ENCODE peak calls at places on chromosomes 11 and 22, in ten cellular contexts. One of them, this sample, is unnamed.
A peak's percentile ranks its signal among the peaks of the same experiment; 100 is the strongest.

GRCh38 chr11:120208012-120208441 is 2.8 kb upstream of the OAF start:
- DNase-seq in hepatocyte: no peak
- DNase-seq in dorsolateral prefrontal cortex: no peak
- DNase-seq in left lung: no peak
- DNase-seq in esophagus muscularis mucosa: no peak
- DNase-seq in esophagus squamous epithelium: no peak
- DNase-seq in pancreas: no peak
- DNase-seq in IMR-90: no peak
- DNase-seq in transverse colon: no peak
- DNase-seq in heart right ventricle: no peak
- DNase-seq in this sample: no peak

GRCh38 chr22:24803064-24803542 is 2.9 kb upstream of the SGSM1 start:
- DNase-seq in transverse colon: peak; percentile 71
- DNase-seq in dorsolateral prefrontal cortex: peak; percentile 54
- DNase-seq in esophagus squamous epithelium: no peak
- DNase-seq in pancreas: peak; percentile 85
- DNase-seq in esophagus muscularis mucosa: no peak
- DNase-seq in left lung: peak; percentile 37
- DNase-seq in hepatocyte: peak; percentile 72
- DNase-seq in heart right ventricle: peak; percentile 63
- DNase-seq in IMR-90: peak; percentile 12
- DNase-seq in this sample: no peak

GRCh38 chr11:110587972-110588371 is 124.3 kb downstream of the ARHGAP20 start:
- DNase-seq in hepatocyte: no peak
- DNase-seq in transverse colon: no peak
- DNase-seq in left lung: no peak
- DNase-seq in pancreas: no peak
- DNase-seq in esophagus squamous epithelium: no peak
- DNase-seq in heart right ventricle: no peak
- DNase-seq in IMR-90: peak; percentile 31
- DNase-seq in esophagus muscularis mucosa: no peak
- DNase-seq in dorsolateral prefrontal cortex: no peak
- DNase-seq in this sample: no peak

GRCh38 chr11:12995211-12995610 is 13.9 kb upstream of the RASSF10 start:
- DNase-seq in hepatocyte: no peak
- DNase-seq in esophagus squamous epithelium: no peak
- DNase-seq in left lung: no peak
- DNase-seq in pancreas: no peak
- DNase-seq in transverse colon: no peak
- DNase-seq in heart right ventricle: peak; percentile 13
- DNase-seq in dorsolateral prefrontal cortex: no peak
- DNase-seq in esophagus muscularis mucosa: no peak
- DNase-seq in IMR-90: no peak
- DNase-seq in this sample: no peak

GRCh38 chr11:106391771-106392412 is 314.4 kb downstream of the AASDHPPT start:
- DNase-seq in heart right ventricle: no peak
- DNase-seq in pancreas: no peak
- DNase-seq in left lung: no peak
- DNase-seq in hepatocyte: no peak
- DNase-seq in esophagus muscularis mucosa: no peak
- DNase-seq in dorsolateral prefrontal cortex: no peak
- DNase-seq in transverse colon: no peak
- DNase-seq in IMR-90: peak; percentile 68
- DNase-seq in esophagus squamous epithelium: no peak
- DNase-seq in this sample: no peak

GRCh38 chr11:126431401-126432064 is 76.0 kb downstream of the ST3GAL4 start:
- DNase-seq in hepatocyte: peak; percentile 51
- DNase-seq in left lung: no peak
- DNase-seq in IMR-90: peak; percentile 72
- DNase-seq in heart right ventricle: peak; percentile 57
- DNase-seq in pancreas: no peak
- DNase-seq in esophagus muscularis mucosa: peak; percentile 94
- DNase-seq in esophagus squamous epithelium: no peak
- DNase-seq in dorsolateral prefrontal cortex: no peak
- DNase-seq in transverse colon: peak; percentile 76
- DNase-seq in this sample: no peak

GRCh38 chr11:69337211-69337721 is 43.3 kb downstream of the MYEOV start:
- DNase-seq in pancreas: no peak
- DNase-seq in dorsolateral prefrontal cortex: no peak
- DNase-seq in esophagus muscularis mucosa: no peak
- DNase-seq in left lung: no peak
- DNase-seq in transverse colon: peak; percentile 70
- DNase-seq in hepatocyte: peak; percentile 58
- DNase-seq in heart right ventricle: no peak
- DNase-seq in IMR-90: peak; percentile 93
- DNase-seq in esophagus squamous epithelium: no peak
- DNase-seq in this sample: peak; percentile 58

GRCh38 chr11:131773626-131774025 is 403.2 kb downstream of the NTM start:
- DNase-seq in dorsolateral prefrontal cortex: no peak
- DNase-seq in pancreas: no peak
- DNase-seq in left lung: no peak
- DNase-seq in esophagus muscularis mucosa: no peak
- DNase-seq in hepatocyte: no peak
- DNase-seq in transverse colon: no peak
- DNase-seq in esophagus squamous epithelium: no peak
- DNase-seq in heart right ventricle: no peak
- DNase-seq in IMR-90: peak; percentile 20
- DNase-seq in this sample: no peak

GRCh38 chr11:106101797-106102196 is 24.3 kb downstream of the AASDHPPT start:
- DNase-seq in hepatocyte: no peak
- DNase-seq in left lung: no peak
- DNase-seq in IMR-90: peak; percentile 86
- DNase-seq in dorsolateral prefrontal cortex: no peak
- DNase-seq in esophagus muscularis mucosa: no peak
- DNase-seq in heart right ventricle: no peak
- DNase-seq in esophagus squamous epithelium: no peak
- DNase-seq in pancreas: no peak
- DNase-seq in transverse colon: no peak
- DNase-seq in this sample: no peak

GRCh38 chr11:78419327-78419726 is 1.7 kb upstream of the GAB2 start:
- DNase-seq in esophagus muscularis mucosa: no peak
- DNase-seq in pancreas: no peak
- DNase-seq in hepatocyte: peak; percentile 68
- DNase-seq in IMR-90: peak; percentile 99
- DNase-seq in esophagus squamous epithelium: no peak
- DNase-seq in heart right ventricle: peak; percentile 44
- DNase-seq in left lung: peak; percentile 60
- DNase-seq in transverse colon: peak; percentile 48
- DNase-seq in dorsolateral prefrontal cortex: peak; percentile 27
- DNase-seq in this sample: no peak

GRCh38 chr11:78417175-78417887 is at the start of gene GAB2:
- DNase-seq in esophagus muscularis mucosa: no peak
- DNase-seq in IMR-90: no peak
- DNase-seq in left lung: peak; percentile 53
- DNase-seq in transverse colon: peak; percentile 66
- DNase-seq in dorsolateral prefrontal cortex: no peak
- DNase-seq in esophagus squamous epithelium: no peak
- DNase-seq in hepatocyte: peak; percentile 57
- DNase-seq in heart right ventricle: no peak
- DNase-seq in pancreas: peak; percentile 77
- DNase-seq in this sample: no peak

GRCh38 chr11:78418584-78419211 is 1.1 kb upstream of the GAB2 start:
- DNase-seq in IMR-90: peak; percentile 27
- DNase-seq in dorsolateral prefrontal cortex: no peak
- DNase-seq in transverse colon: no peak
- DNase-seq in esophagus squamous epithelium: no peak
- DNase-seq in pancreas: no peak
- DNase-seq in heart right ventricle: no peak
- DNase-seq in left lung: no peak
- DNase-seq in hepatocyte: no peak
- DNase-seq in esophagus muscularis mucosa: no peak
- DNase-seq in this sample: no peak

GRCh38 chr11:78416285-78417174 is 1.1 kb downstream of the GAB2 start:
- DNase-seq in transverse colon: peak; percentile 86
- DNase-seq in dorsolateral prefrontal cortex: peak; percentile 87
- DNase-seq in pancreas: peak; percentile 88
- DNase-seq in heart right ventricle: peak; percentile 88
- DNase-seq in hepatocyte: peak; percentile 90
- DNase-seq in IMR-90: peak; percentile 87
- DNase-seq in left lung: peak; percentile 91
- DNase-seq in esophagus muscularis mucosa: peak; percentile 97
- DNase-seq in esophagus squamous epithelium: peak; percentile 23
- DNase-seq in this sample: peak; percentile 85

GRCh38 chr11:78417888-78418583 is 416 bp upstream of the GAB2 start:
- DNase-seq in hepatocyte: peak; percentile 94
- DNase-seq in esophagus squamous epithelium: peak; percentile 19
- DNase-seq in transverse colon: peak; percentile 87
- DNase-seq in dorsolateral prefrontal cortex: peak; percentile 83
- DNase-seq in left lung: peak; percentile 85
- DNase-seq in heart right ventricle: peak; percentile 83
- DNase-seq in IMR-90: peak; percentile 69
- DNase-seq in esophagus muscularis mucosa: no peak
- DNase-seq in pancreas: peak; percentile 90
- DNase-seq in this sample: peak; percentile 88
- TF ChIP-seq CTCF in hepatocyte: no peak
- TF ChIP-seq CTCF in esophagus squamous epithelium: no peak
- TF ChIP-seq CTCF in transverse colon: peak; percentile 19
- TF ChIP-seq CTCF in dorsolateral prefrontal cortex: no peak
- TF ChIP-seq CTCF in left lung: no peak
- TF ChIP-seq CTCF in heart right ventricle: peak; percentile 19
- TF ChIP-seq CTCF in IMR-90: peak; percentile 29
- TF ChIP-seq CTCF in esophagus muscularis mucosa: no peak
- TF ChIP-seq CTCF in pancreas: no peak
- TF ChIP-seq CTCF in this sample: no peak

GRCh38 chr11:1747753-1748466 is 2.5 kb downstream of the IFITM10 start:
- DNase-seq in dorsolateral prefrontal cortex: peak; percentile 85
- DNase-seq in transverse colon: no peak
- DNase-seq in left lung: no peak
- DNase-seq in heart right ventricle: no peak
- DNase-seq in IMR-90: no peak
- DNase-seq in pancreas: peak; percentile 56
- DNase-seq in esophagus muscularis mucosa: no peak
- DNase-seq in esophagus squamous epithelium: no peak
- DNase-seq in hepatocyte: no peak
- DNase-seq in this sample: no peak

GRCh38 chr11:1746956-1747752 is 3.2 kb downstream of the IFITM10 start:
- DNase-seq in dorsolateral prefrontal cortex: no peak
- DNase-seq in IMR-90: no peak
- DNase-seq in hepatocyte: no peak
- DNase-seq in heart right ventricle: no peak
- DNase-seq in left lung: peak; percentile 34
- DNase-seq in pancreas: no peak
- DNase-seq in esophagus muscularis mucosa: no peak
- DNase-seq in transverse colon: no peak
- DNase-seq in esophagus squamous epithelium: no peak
- DNase-seq in this sample: no peak

GRCh38 chr11:1744879-1745700 is 5.3 kb downstream of the IFITM10 start:
- DNase-seq in hepatocyte: no peak
- DNase-seq in pancreas: peak; percentile 62
- DNase-seq in esophagus squamous epithelium: no peak
- DNase-seq in heart right ventricle: no peak
- DNase-seq in left lung: peak; percentile 17
- DNase-seq in dorsolateral prefrontal cortex: no peak
- DNase-seq in transverse colon: no peak
- DNase-seq in esophagus muscularis mucosa: no peak
- DNase-seq in IMR-90: no peak
- DNase-seq in this sample: no peak

GRCh38 chr11:1745701-1746320 is 4.6 kb downstream of the IFITM10 start:
- DNase-seq in hepatocyte: no peak
- DNase-seq in esophagus muscularis mucosa: no peak
- DNase-seq in heart right ventricle: no peak
- DNase-seq in left lung: peak; percentile 13
- DNase-seq in pancreas: no peak
- DNase-seq in transverse colon: no peak
- DNase-seq in IMR-90: no peak
- DNase-seq in esophagus squamous epithelium: no peak
- DNase-seq in dorsolateral prefrontal cortex: no peak
- DNase-seq in this sample: no peak

DNA sequence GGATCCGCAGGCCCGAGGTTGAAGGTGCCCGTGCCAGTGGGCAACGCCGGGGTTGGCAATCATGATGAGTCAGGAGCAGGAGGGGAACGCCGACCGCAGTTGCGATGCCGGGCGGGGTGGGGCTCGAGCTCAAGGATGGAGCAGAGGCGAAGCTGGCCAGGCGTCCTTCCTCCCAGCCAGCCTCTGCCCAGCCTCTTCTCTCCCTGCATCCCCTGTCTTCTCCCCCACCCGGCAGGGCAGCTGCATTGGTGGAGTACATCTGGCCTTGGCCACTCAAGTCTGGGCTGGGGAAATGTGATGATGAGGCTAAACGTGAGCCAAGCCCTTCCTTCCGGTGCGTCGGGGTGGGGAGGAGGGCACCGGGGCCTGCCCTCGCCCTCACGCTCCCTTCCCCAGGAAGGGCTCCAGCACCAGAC is 3.9 kb downstream of the IFITM10 start:
- DNase-seq in dorsolateral prefrontal cortex: no peak
- DNase-seq in esophagus squamous epithelium: no peak
- DNase-seq in pancreas: no peak
- DNase-seq in heart right ventricle: no peak
- DNase-seq in left lung: peak; percentile 47
- DNase-seq in IMR-90: no peak
- DNase-seq in esophagus muscularis mucosa: no peak
- DNase-seq in transverse colon: peak; percentile 21
- DNase-seq in hepatocyte: no peak
- DNase-seq in this sample: no peak
- H3K27me3 ChIP-seq in dorsolateral prefrontal cortex: no peaks in the 10 kb centered on the region
- H3K27me3 ChIP-seq in esophagus squamous epithelium: no peaks in the 10 kb centered on the region
- H3K27me3 ChIP-seq in pancreas: no peaks in the 10 kb centered on the region
- H3K27me3 ChIP-seq in heart right ventricle: peaks cover 23% of the 10 kb centered on the region
- H3K27me3 ChIP-seq in left lung: peaks cover 40% of the 10 kb centered on the region
- H3K27me3 ChIP-seq in IMR-90: peaks cover 19% of the 10 kb centered on the region
- H3K27me3 ChIP-seq in esophagus muscularis mucosa: no peaks in the 10 kb centered on the region
- H3K27me3 ChIP-seq in transverse colon: peaks cover 27% of the 10 kb centered on the region
- H3K27me3 ChIP-seq in hepatocyte: peaks cover 9% of the 10 kb centered on the region
- H3K27me3 ChIP-seq in this sample: no peaks in the 10 kb centered on the region

DNA sequence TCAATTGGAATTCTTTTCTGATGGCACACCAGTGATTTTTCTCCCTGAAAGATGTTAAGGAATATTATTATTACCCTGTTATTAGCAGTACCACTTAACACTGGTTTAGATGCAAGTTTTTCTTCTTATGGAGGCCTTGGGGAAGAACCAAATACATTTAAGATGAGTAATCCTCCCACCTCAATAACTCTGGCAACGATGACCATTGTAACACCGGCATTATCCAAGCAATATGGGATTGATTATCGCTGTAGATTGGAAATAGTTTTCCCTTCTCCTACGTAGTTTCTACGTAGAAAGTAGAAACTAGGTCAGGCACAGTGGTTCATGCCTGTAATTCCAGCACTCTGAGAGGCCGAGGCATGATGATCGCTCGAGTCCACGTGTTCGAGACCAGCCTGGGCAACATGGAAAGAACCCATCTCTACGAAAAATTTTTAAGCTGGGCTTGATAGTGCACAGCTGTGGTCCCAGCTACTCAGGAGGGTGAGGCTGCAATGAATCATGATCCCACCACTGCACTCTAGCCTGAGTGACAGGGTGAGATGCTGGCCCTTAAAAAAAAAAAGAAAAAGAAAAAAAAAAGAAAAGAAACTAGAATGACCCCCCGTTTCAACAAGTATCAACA is 45.5 kb downstream of the PACSIN2 start:
- DNase-seq in esophagus muscularis mucosa: no peak
- DNase-seq in dorsolateral prefrontal cortex: no peak
- DNase-seq in pancreas: no peak
- DNase-seq in left lung: no peak
- DNase-seq in transverse colon: no peak
- DNase-seq in esophagus squamous epithelium: no peak
- DNase-seq in heart right ventricle: no peak
- DNase-seq in hepatocyte: no peak
- DNase-seq in IMR-90: peak; percentile 86
- DNase-seq in this sample: no peak
- H3K4me3 ChIP-seq in esophagus muscularis mucosa: no peak overlapping the region
- H3K4me3 ChIP-seq in dorsolateral prefrontal cortex: no peak overlapping the region
- H3K4me3 ChIP-seq in pancreas: no peak overlapping the region
- H3K4me3 ChIP-seq in left lung: no peak overlapping the region
- H3K4me3 ChIP-seq in transverse colon: no peak overlapping the region
- H3K4me3 ChIP-seq in esophagus squamous epithelium: no peak overlapping the region
- H3K4me3 ChIP-seq in heart right ventricle: no peak overlapping the region
- H3K4me3 ChIP-seq in hepatocyte: no peak overlapping the region
- H3K4me3 ChIP-seq in IMR-90: no peak overlapping the region
- H3K4me3 ChIP-seq in this sample: no peak overlapping the region

GRCh38 chr22:39314251-39314971 is 5.0 kb downstream of the RPL3 start:
- DNase-seq in esophagus squamous epithelium: no peak
- DNase-seq in dorsolateral prefrontal cortex: no peak
- DNase-seq in esophagus muscularis mucosa: no peak
- DNase-seq in transverse colon: no peak
- DNase-seq in heart right ventricle: no peak
- DNase-seq in left lung: no peak
- DNase-seq in hepatocyte: no peak
- DNase-seq in pancreas: no peak
- DNase-seq in IMR-90: no peak
- DNase-seq in this sample: no peak
- TF ChIP-seq CTCF in esophagus squamous epithelium: no peak
- TF ChIP-seq CTCF in dorsolateral prefrontal cortex: no peak
- TF ChIP-seq CTCF in esophagus muscularis mucosa: no peak
- TF ChIP-seq CTCF in transverse colon: no peak
- TF ChIP-seq CTCF in heart right ventricle: no peak
- TF ChIP-seq CTCF in left lung: no peak
- TF ChIP-seq CTCF in hepatocyte: no peak
- TF ChIP-seq CTCF in pancreas: no peak
- TF ChIP-seq CTCF in IMR-90: no peak
- TF ChIP-seq CTCF in this sample: no peak

This sample was measured in GM06990.